ENCODE peak calls at places on chromosomes 5 and 9, in nine cellular contexts. M is progenitor cell of endocrine pancreas, Y is HFFc6, C is RPMI7951, F is renal cortical epithelial cell, H is MM.1S, J is left cardiac atrium, N is ACHN, X is spleen. D is an unnamed sample.

GRCh38 chr9:113274474-113275146 is 762 bp downstream of the CDC26 start:
- DNase-seq in M (peak; percentile 22), Y (peak; percentile 54), C (peak; percentile 57), F (peak; percentile 62), H (peak; percentile 74), J (no peak), N (peak; percentile 66), X (no peak), D (no peak)

GRCh38 chr5:90169078-90169477 is 240.5 kb downstream of the CETN3 start:
- DNase-seq in M (no peak), Y (no peak), C (no peak), F (no peak), H (no peak), J (peak; percentile 33), N (no peak), X (no peak), D (no peak)

GRCh38 chr9:111852291-111852690 is 44.3 kb upstream of the UGCG start:
- DNase-seq in M (no peak), Y (no peak), C (no peak), F (no peak), H (no peak), J (no peak), N (no peak), X (no peak), D (no peak)

GRCh38 chr5:160133071-160133917 is 14.0 kb upstream of the PWWP2A start:
- DNase-seq in M (no peak), Y (no peak), C (peak; percentile 46), F (peak; percentile 62), H (no peak), J (peak; percentile 69), N (no peak), X (no peak), D (no peak)

GRCh38 chr5:171858303-171858702 is 72.7 kb downstream of the SMIM23 start:
- DNase-seq in M (no peak), Y (no peak), C (peak; percentile 24), F (no peak), H (no peak), J (no peak), N (no peak), X (no peak), D (no peak)

GRCh38 chr5:1536298-1537165 is 12.8 kb upstream of the LPCAT1 start:
- DNase-seq in M (no peak), Y (peak; percentile 19), C (peak; percentile 31), F (peak; percentile 75), H (peak; percentile 62), J (peak; percentile 19), N (peak; percentile 55), X (peak; percentile 85), D (no peak)

GRCh38 chr5:179478624-179479023 is 71.7 kb upstream of the RUFY1 start:
- DNase-seq in M (no peak), Y (no peak), C (no peak), F (no peak), H (no peak), J (no peak), N (no peak), X (peak; percentile 2), D (no peak)

GRCh38 chr9:129480227-129480626 is 140.7 kb downstream of the C9orf50 start:
- DNase-seq in M (no peak), Y (no peak), C (no peak), F (no peak), H (no peak), J (peak; percentile 38), N (no peak), X (no peak), D (no peak)

GRCh38 chr5:76791461-76791860 is 27.4 kb upstream of the F2RL1 start:
- DNase-seq in M (no peak), Y (peak; percentile 4), C (no peak), F (no peak), H (no peak), J (no peak), N (no peak), X (no peak), D (no peak)

GRCh38 chr5:59648949-59649921 is 244.3 kb downstream of the PDE4D start:
- DNase-seq in M (no peak), Y (no peak), C (no peak), F (peak; percentile 42), H (no peak), J (peak; percentile 28), N (no peak), X (no peak), D (no peak)

GRCh38 chr5:150626853-150627276 is 13.6 kb upstream of the SYNPO start:
- DNase-seq in M (no peak), Y (no peak), C (no peak), F (no peak), H (no peak), J (peak; percentile 77), N (no peak), X (no peak), D (no peak)

GRCh38 chr5:72511371-72512178 is 4.4 kb upstream of the ZNF366 start:
- DNase-seq in M (no peak), Y (peak; percentile 30), C (peak; percentile 84), F (peak; percentile 26), H (no peak), J (no peak), N (no peak), X (no peak), D (no peak)

GRCh38 chr5:172453986-172454354 is 355 bp downstream of the SH3PXD2B start:
- DNase-seq in M (peak; percentile 49), Y (no peak), C (no peak), F (no peak), H (no peak), J (peak; percentile 63), N (peak; percentile 12), X (no peak), D (no peak)

GRCh38 chr5:89313044-89313443 is 430.1 kb upstream of the MEF2C start:
- DNase-seq in M (no peak), Y (peak; percentile 80), C (peak; percentile 86), F (peak; percentile 98), H (peak; percentile 35), J (peak; percentile 19), N (peak; percentile 70), X (no peak), D (peak; percentile 79)

GRCh38 chr9:76027426-76027825 is 137.0 kb downstream of the PCSK5 start:
- DNase-seq in M (no peak), Y (no peak), C (no peak), F (peak; percentile 38), H (peak; percentile 80), J (no peak), N (no peak), X (no peak), D (no peak)

GRCh38 chr9:87148391-87149237 is 201.3 kb upstream of the GAS1 start:
- DNase-seq in M (peak; percentile 38), Y (peak; percentile 72), C (peak; percentile 59), F (peak; percentile 43), H (no peak), J (peak; percentile 91), N (peak; percentile 59), X (peak; percentile 77), D (no peak)

GRCh38 chr9:82922686-82923085 is 140.3 kb downstream of the RASEF start:
- DNase-seq in M (no peak), Y (no peak), C (no peak), F (peak; percentile 40), H (no peak), J (no peak), N (no peak), X (no peak), D (no peak)

GRCh38 chr5:14946813-14947640 is 75.4 kb upstream of the ANKH start:
- DNase-seq in M (no peak), Y (no peak), C (peak; percentile 50), F (peak; percentile 57), H (peak; percentile 55), J (no peak), N (peak; percentile 46), X (no peak), D (no peak)

GRCh38 chr5:115735108-115735998 is 81.1 kb downstream of the CDO1 start:
- DNase-seq in M (no peak), Y (no peak), C (no peak), F (no peak), H (no peak), J (no peak), N (no peak), X (no peak), D (no peak)

GRCh38 chr9:121838757-121839669 is 187.6 kb downstream of the DAB2IP start:
- DNase-seq in M (no peak), Y (no peak), C (no peak), F (no peak), H (no peak), J (no peak), N (no peak), X (peak; percentile 47), D (no peak)

GRCh38 chr5:6585168-6585567 is 47.7 kb downstream of the NSUN2 start:
- DNase-seq in M (no peak), Y (no peak), C (peak; percentile 15), F (no peak), H (no peak), J (no peak), N (no peak), X (no peak), D (no peak)

GRCh38 chr9:134707031-134707680 is 65.6 kb downstream of the COL5A1 start:
- DNase-seq in M (no peak), Y (peak; percentile 91), C (peak; percentile 96), F (no peak), H (no peak), J (peak; percentile 81), N (no peak), X (no peak), D (no peak)

GRCh38 chr5:14713476-14714384 is 49.2 kb downstream of the OTULIN start:
- DNase-seq in M (no peak), Y (no peak), C (no peak), F (no peak), H (no peak), J (no peak), N (no peak), X (no peak), D (no peak)

GRCh38 chr5:94243612-94244011 is 374.8 kb downstream of the KIAA0825 start:
- DNase-seq in M (no peak), Y (peak; percentile 72), C (peak; percentile 51), F (no peak), H (no peak), J (no peak), N (no peak), X (no peak), D (no peak)

D was measured in epithelial cell of prostate.